ENCODE peak calls at places on chromosomes 7 and 10, in five cellular contexts. One of them, this sample, is unnamed.

GRCh38 chr7:27459021-27459728 is 203.5 kb downstream of the HIBADH start:
- DNase-seq in MM.1S: no peak
- DNase-seq in endothelial cell of umbilical vein: no peak
- DNase-seq in keratinocyte: no peak
- DNase-seq in SK-N-SH: no peak
- DNase-seq in this sample: no peak

GRCh38 chr10:132628966-132629900 is 91.6 kb downstream of the INPP5A start:
- DNase-seq in MM.1S: no peak
- DNase-seq in endothelial cell of umbilical vein: no peak
- DNase-seq in keratinocyte: no peak
- DNase-seq in SK-N-SH: no peak
- DNase-seq in this sample: no peak

GRCh38 chr7:24500599-24501451 is 72.4 kb upstream of the PALS2 start:
- DNase-seq in MM.1S: no peak
- DNase-seq in endothelial cell of umbilical vein: no peak
- DNase-seq in keratinocyte: no peak
- DNase-seq in SK-N-SH: no peak
- DNase-seq in this sample: peak; percentile 11

GRCh38 chr7:74454059-74454947 is 597 bp downstream of the GTF2IRD1 start:
- DNase-seq in MM.1S: no peak
- DNase-seq in endothelial cell of umbilical vein: no peak
- DNase-seq in keratinocyte: no peak
- DNase-seq in SK-N-SH: peak; percentile 89
- DNase-seq in this sample: peak; percentile 63

GRCh38 chr10:79148452-79149344 is 79.9 kb downstream of the ZMIZ1 start:
- DNase-seq in MM.1S: no peak
- DNase-seq in endothelial cell of umbilical vein: peak; percentile 80
- DNase-seq in keratinocyte: peak; percentile 60
- DNase-seq in SK-N-SH: peak; percentile 75
- DNase-seq in this sample: peak; percentile 58

GRCh38 chr7:70712942-70713341 is 419.0 kb upstream of the GALNT17 start:
- DNase-seq in MM.1S: no peak
- DNase-seq in endothelial cell of umbilical vein: no peak
- DNase-seq in keratinocyte: no peak
- DNase-seq in SK-N-SH: no peak
- DNase-seq in this sample: no peak

GRCh38 chr7:73353243-73353642 is 25.3 kb downstream of the FKBP6 start:
- DNase-seq in MM.1S: no peak
- DNase-seq in endothelial cell of umbilical vein: no peak
- DNase-seq in keratinocyte: no peak
- DNase-seq in SK-N-SH: no peak
- DNase-seq in this sample: no peak

GRCh38 chr10:79052311-79053080 is 16.3 kb upstream of the ZMIZ1 start:
- DNase-seq in MM.1S: no peak
- DNase-seq in endothelial cell of umbilical vein: peak; percentile 34
- DNase-seq in keratinocyte: no peak
- DNase-seq in SK-N-SH: peak; percentile 66
- DNase-seq in this sample: peak; percentile 80

GRCh38 chr10:26706206-26706605 is 8.7 kb downstream of the PDSS1 start:
- DNase-seq in MM.1S: no peak
- DNase-seq in endothelial cell of umbilical vein: no peak
- DNase-seq in keratinocyte: no peak
- DNase-seq in SK-N-SH: no peak
- DNase-seq in this sample: no peak

GRCh38 chr10:7317799-7318446 is 92.9 kb downstream of the SFMBT2 start:
- DNase-seq in MM.1S: no peak
- DNase-seq in endothelial cell of umbilical vein: no peak
- DNase-seq in keratinocyte: no peak
- DNase-seq in SK-N-SH: no peak
- DNase-seq in this sample: no peak

GRCh38 chr10:124339951-124340760 is 78.6 kb downstream of the OAT start:
- DNase-seq in MM.1S: no peak
- DNase-seq in endothelial cell of umbilical vein: peak; percentile 19
- DNase-seq in keratinocyte: no peak
- DNase-seq in SK-N-SH: no peak
- DNase-seq in this sample: no peak

GRCh38 chr10:107701947-107702346 is 537.4 kb upstream of the SORCS1 start:
- DNase-seq in MM.1S: no peak
- DNase-seq in endothelial cell of umbilical vein: no peak
- DNase-seq in keratinocyte: no peak
- DNase-seq in SK-N-SH: no peak
- DNase-seq in this sample: no peak

GRCh38 chr10:60908896-60909295 is 35.1 kb downstream of the RHOBTB1 start:
- DNase-seq in MM.1S: no peak
- DNase-seq in endothelial cell of umbilical vein: no peak
- DNase-seq in keratinocyte: no peak
- DNase-seq in SK-N-SH: no peak
- DNase-seq in this sample: no peak

GRCh38 chr7:123763191-123763661 is 14.4 kb upstream of the WASL start:
- DNase-seq in MM.1S: no peak
- DNase-seq in endothelial cell of umbilical vein: no peak
- DNase-seq in keratinocyte: no peak
- DNase-seq in SK-N-SH: no peak
- DNase-seq in this sample: no peak

GRCh38 chr10:84076540-84077195 is 62.6 kb upstream of the GHITM start:
- DNase-seq in MM.1S: no peak
- DNase-seq in endothelial cell of umbilical vein: no peak
- DNase-seq in keratinocyte: no peak
- DNase-seq in SK-N-SH: no peak
- DNase-seq in this sample: peak; percentile 11

GRCh38 chr7:49038821-49039358 is 114.5 kb downstream of the CDC14C start:
- DNase-seq in MM.1S: no peak
- DNase-seq in endothelial cell of umbilical vein: no peak
- DNase-seq in keratinocyte: no peak
- DNase-seq in SK-N-SH: no peak
- DNase-seq in this sample: no peak

GRCh38 chr10:96743988-96744585 is 23.8 kb upstream of the PIK3AP1 start:
- DNase-seq in MM.1S: no peak
- DNase-seq in endothelial cell of umbilical vein: no peak
- DNase-seq in keratinocyte: no peak
- DNase-seq in SK-N-SH: peak; percentile 33
- DNase-seq in this sample: peak; percentile 40

GRCh38 chr7:15280078-15280734 is 281.6 kb downstream of the AGMO start:
- DNase-seq in MM.1S: peak; percentile 9
- DNase-seq in endothelial cell of umbilical vein: no peak
- DNase-seq in keratinocyte: no peak
- DNase-seq in SK-N-SH: no peak
- DNase-seq in this sample: no peak

GRCh38 chr7:16046045-16046444 is 359.6 kb upstream of the MEOX2 start:
- DNase-seq in MM.1S: no peak
- DNase-seq in endothelial cell of umbilical vein: no peak
- DNase-seq in keratinocyte: no peak
- DNase-seq in SK-N-SH: no peak
- DNase-seq in this sample: no peak

GRCh38 chr7:118185163-118185860 is 1.3 kb downstream of the LSM8 start:
- DNase-seq in MM.1S: no peak
- DNase-seq in endothelial cell of umbilical vein: no peak
- DNase-seq in keratinocyte: no peak
- DNase-seq in SK-N-SH: no peak
- DNase-seq in this sample: no peak

GRCh38 chr7:78232806-78233205 is 434.2 kb downstream of the PHTF2 start:
- DNase-seq in MM.1S: no peak
- DNase-seq in endothelial cell of umbilical vein: no peak
- DNase-seq in keratinocyte: no peak
- DNase-seq in SK-N-SH: no peak
- DNase-seq in this sample: no peak

GRCh38 chr10:75546004-75546403 is 114.6 kb downstream of the LRMDA start:
- DNase-seq in MM.1S: peak; percentile 21
- DNase-seq in endothelial cell of umbilical vein: no peak
- DNase-seq in keratinocyte: no peak
- DNase-seq in SK-N-SH: no peak
- DNase-seq in this sample: no peak

GRCh38 chr10:67606572-67606971 is 89.4 kb downstream of the CTNNA3 start:
- DNase-seq in MM.1S: no peak
- DNase-seq in endothelial cell of umbilical vein: peak; percentile 61
- DNase-seq in keratinocyte: no peak
- DNase-seq in SK-N-SH: no peak
- DNase-seq in this sample: no peak

GRCh38 chr10:48306265-48306869 is at the start of gene MAPK8:
- DNase-seq in MM.1S: peak; percentile 95
- DNase-seq in endothelial cell of umbilical vein: peak; percentile 85
- DNase-seq in keratinocyte: peak; percentile 50
- DNase-seq in SK-N-SH: peak; percentile 100
- DNase-seq in this sample: peak; percentile 96

GRCh38 chr7:38020134-38020533 is 99.7 kb downstream of the EPDR1 start:
- DNase-seq in MM.1S: no peak
- DNase-seq in endothelial cell of umbilical vein: no peak
- DNase-seq in keratinocyte: no peak
- DNase-seq in SK-N-SH: no peak
- DNase-seq in this sample: no peak

GRCh38 chr10:29517352-29517923 is 117.3 kb downstream of the SVIL start:
- DNase-seq in MM.1S: no peak
- DNase-seq in endothelial cell of umbilical vein: peak; percentile 22
- DNase-seq in keratinocyte: no peak
- DNase-seq in SK-N-SH: peak; percentile 71
- DNase-seq in this sample: peak; percentile 79

GRCh38 chr7:84412161-84412969 is 217.8 kb upstream of the SEMA3A start:
- DNase-seq in MM.1S: no peak
- DNase-seq in endothelial cell of umbilical vein: peak; percentile 61
- DNase-seq in keratinocyte: peak; percentile 58
- DNase-seq in SK-N-SH: no peak
- DNase-seq in this sample: peak; percentile 41

GRCh38 chr10:970311-971149 is 17.7 kb upstream of the GTPBP4 start:
- DNase-seq in MM.1S: no peak
- DNase-seq in endothelial cell of umbilical vein: peak; percentile 32
- DNase-seq in keratinocyte: no peak
- DNase-seq in SK-N-SH: peak; percentile 79
- DNase-seq in this sample: no peak

GRCh38 chr7:128168667-128169210 is 72.3 kb upstream of the LEP start:
- DNase-seq in MM.1S: no peak
- DNase-seq in endothelial cell of umbilical vein: peak; percentile 12
- DNase-seq in keratinocyte: no peak
- DNase-seq in SK-N-SH: peak; percentile 49
- DNase-seq in this sample: peak; percentile 92

GRCh38 chr10:69881202-69881601 is 79.5 kb downstream of the COL13A1 start:
- DNase-seq in MM.1S: no peak
- DNase-seq in endothelial cell of umbilical vein: no peak
- DNase-seq in keratinocyte: no peak
- DNase-seq in SK-N-SH: no peak
- DNase-seq in this sample: no peak

GRCh38 chr7:11170160-11170559 is 196.5 kb downstream of the PHF14 start:
- DNase-seq in MM.1S: no peak
- DNase-seq in endothelial cell of umbilical vein: no peak
- DNase-seq in keratinocyte: no peak
- DNase-seq in SK-N-SH: no peak
- DNase-seq in this sample: no peak

GRCh38 chr7:156095908-156096539 is 283.8 kb upstream of the SHH start:
- DNase-seq in MM.1S: peak; percentile 65
- DNase-seq in endothelial cell of umbilical vein: no peak
- DNase-seq in keratinocyte: no peak
- DNase-seq in SK-N-SH: no peak
- DNase-seq in this sample: no peak
- H3K9ac ChIP-seq in MM.1S: no peak overlapping the region
- H3K9ac ChIP-seq in endothelial cell of umbilical vein: no peak overlapping the region
- H3K9ac ChIP-seq in keratinocyte: no peak overlapping the region
- H3K9ac ChIP-seq in SK-N-SH: no peak overlapping the region
- H3K9ac ChIP-seq in this sample: no peak overlapping the region

GRCh38 chr7:23183279-23184012 is 1.6 kb downstream of the NUP42 start:
- DNase-seq in MM.1S: no peak
- DNase-seq in endothelial cell of umbilical vein: no peak
- DNase-seq in keratinocyte: no peak
- DNase-seq in SK-N-SH: no peak
- DNase-seq in this sample: no peak
- H3K4me3 ChIP-seq in MM.1S: peak overlapping the region; percentile 81
- H3K4me3 ChIP-seq in endothelial cell of umbilical vein: peak overlapping the region; percentile 94
- H3K4me3 ChIP-seq in keratinocyte: peak overlapping the region; percentile 99
- H3K4me3 ChIP-seq in SK-N-SH: peak overlapping the region; percentile 94
- H3K4me3 ChIP-seq in this sample: peak overlapping the region; percentile 88

GRCh38 chr7:132508724-132509348 is 67.4 kb downstream of the PLXNA4 start:
- DNase-seq in MM.1S: no peak
- DNase-seq in endothelial cell of umbilical vein: no peak
- DNase-seq in keratinocyte: no peak
- DNase-seq in SK-N-SH: peak; percentile 68
- DNase-seq in this sample: peak; percentile 44
- TF ChIP-seq CTCF in MM.1S: no peak
- TF ChIP-seq CTCF in endothelial cell of umbilical vein: no peak
- TF ChIP-seq CTCF in keratinocyte: no peak
- TF ChIP-seq CTCF in SK-N-SH: no peak
- TF ChIP-seq CTCF in this sample: no peak

GRCh38 chr10:121595806-121596667 is 2.2 kb downstream of the FGFR2 start:
- DNase-seq in MM.1S: no peak
- DNase-seq in endothelial cell of umbilical vein: no peak
- DNase-seq in keratinocyte: no peak
- DNase-seq in SK-N-SH: no peak
- DNase-seq in this sample: peak; percentile 88

GRCh38 chr10:121596668-121597503 is 1.4 kb downstream of the FGFR2 start:
- DNase-seq in MM.1S: no peak
- DNase-seq in endothelial cell of umbilical vein: no peak
- DNase-seq in keratinocyte: no peak
- DNase-seq in SK-N-SH: no peak
- DNase-seq in this sample: peak; percentile 91

GRCh38 chr10:121595321-121595805 is 2.9 kb downstream of the FGFR2 start:
- DNase-seq in MM.1S: no peak
- DNase-seq in endothelial cell of umbilical vein: no peak
- DNase-seq in keratinocyte: no peak
- DNase-seq in SK-N-SH: no peak
- DNase-seq in this sample: no peak

GRCh38 chr10:121598261-121599249 is at the start of gene FGFR2:
- DNase-seq in MM.1S: peak; percentile 61
- DNase-seq in endothelial cell of umbilical vein: peak; percentile 73
- DNase-seq in keratinocyte: no peak
- DNase-seq in SK-N-SH: peak; percentile 98
- DNase-seq in this sample: peak; percentile 98

GRCh38 chr10:121597504-121598241 is 571 bp downstream of the FGFR2 start:
- DNase-seq in MM.1S: no peak
- DNase-seq in endothelial cell of umbilical vein: peak; percentile 8
- DNase-seq in keratinocyte: no peak
- DNase-seq in SK-N-SH: peak; percentile 83
- DNase-seq in this sample: peak; percentile 65
- H3K9ac ChIP-seq in MM.1S: peak overlapping the region; percentile 31
- H3K9ac ChIP-seq in endothelial cell of umbilical vein: no peak overlapping the region
- H3K9ac ChIP-seq in keratinocyte: peak overlapping the region; percentile 88
- H3K9ac ChIP-seq in SK-N-SH: no peak overlapping the region
- H3K9ac ChIP-seq in this sample: peak overlapping the region; percentile 43

DNA sequence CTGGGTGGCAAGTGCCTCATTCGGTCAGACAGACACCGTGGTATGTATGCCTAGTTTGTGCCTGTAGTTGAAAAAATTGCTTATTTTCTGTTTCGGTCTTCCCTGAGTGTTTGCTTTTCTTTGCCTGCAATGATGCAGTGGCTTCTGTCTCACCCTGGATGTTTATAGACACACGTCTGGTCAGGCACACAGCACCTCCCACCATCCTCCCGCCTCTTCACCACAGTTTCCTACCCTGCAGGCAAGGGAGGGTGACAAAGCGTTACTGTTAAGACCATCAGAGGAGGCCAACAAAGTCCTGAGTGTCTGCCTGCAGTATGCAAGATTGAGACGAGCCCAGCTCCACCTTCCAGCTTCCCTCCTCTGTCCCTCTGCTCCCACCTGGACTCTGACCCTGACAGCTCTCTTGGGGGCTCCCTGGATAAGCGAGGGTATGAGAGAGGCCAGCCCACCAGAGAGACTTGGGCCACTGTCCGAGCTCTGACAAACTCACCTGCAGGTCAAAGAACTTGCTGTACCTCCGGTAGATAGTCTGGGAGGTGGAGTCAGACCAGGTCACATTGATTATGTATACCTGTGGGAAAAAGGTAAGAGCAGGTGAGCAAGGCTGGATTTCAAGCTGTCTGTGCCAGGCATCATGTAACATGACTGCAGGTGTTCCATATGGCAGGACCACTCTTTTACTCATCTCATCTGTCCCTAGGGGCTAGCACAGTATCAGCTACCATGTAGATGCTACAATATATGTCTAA is 54.4 kb downstream of the SH3PXD2A start:
- DNase-seq in MM.1S: peak; percentile 87
- DNase-seq in endothelial cell of umbilical vein: no peak
- DNase-seq in keratinocyte: peak; percentile 75
- DNase-seq in SK-N-SH: no peak
- DNase-seq in this sample: no peak
- H3K4me3 ChIP-seq in MM.1S: peak overlapping the region; percentile 23
- H3K4me3 ChIP-seq in endothelial cell of umbilical vein: no peak overlapping the region
- H3K4me3 ChIP-seq in keratinocyte: no peak overlapping the region
- H3K4me3 ChIP-seq in SK-N-SH: no peak overlapping the region
- H3K4me3 ChIP-seq in this sample: no peak overlapping the region